ENCODE peak calls at places on chromosome 15, in five cellular contexts. J is neural crest cell, R is MV-4-11, L is T-helper 2 cell, O is SIG-M5. Y is an unnamed sample.
A peak's percentile ranks its signal among the peaks of the same experiment; 100 is the strongest.

GRCh38 chr15:95857124-95857757 is 473.3 kb upstream of the NR2F2 start:
- DNase-seq in J (no peak), R (no peak), L (no peak), O (no peak), Y (no peak)

GRCh38 chr15:62390793-62391543 is 225.9 kb upstream of the C2CD4B start:
- DNase-seq in J (peak; percentile 52), R (no peak), L (peak; percentile 44), O (no peak), Y (peak; percentile 45)

GRCh38 chr15:40098489-40099261 is 10.0 kb downstream of the BMF start:
- DNase-seq in J (no peak), R (peak; percentile 95), L (peak; percentile 89), O (peak; percentile 71), Y (peak; percentile 71)

GRCh38 chr15:69236505-69236904 is 62.2 kb upstream of the PAQR5 start:
- DNase-seq in J (no peak), R (no peak), L (no peak), O (no peak), Y (no peak)

GRCh38 chr15:60917469-60918130 is 311.5 kb downstream of the RORA start:
- DNase-seq in J (no peak), R (no peak), L (no peak), O (no peak), Y (peak; percentile 27)

GRCh38 chr15:38349251-38349650 is 96.6 kb downstream of the SPRED1 start:
- DNase-seq in J (no peak), R (no peak), L (no peak), O (no peak), Y (no peak)

GRCh38 chr15:32698773-32699390 is 18.9 kb upstream of the GREM1 start:
- DNase-seq in J (no peak), R (no peak), L (no peak), O (no peak), Y (no peak)

GRCh38 chr15:71691700-71692417 is 118.5 kb upstream of the NR2E3 start:
- DNase-seq in J (no peak), R (no peak), L (no peak), O (no peak), Y (no peak)

GRCh38 chr15:59104602-59104911 is 389 bp upstream of the CCNB2 start:
- DNase-seq in J (no peak), R (no peak), L (no peak), O (no peak), Y (no peak)

GRCh38 chr15:56871180-56871579 is 47.3 kb upstream of the TCF12 start:
- DNase-seq in J (no peak), R (no peak), L (no peak), O (no peak), Y (peak; percentile 72)

GRCh38 chr15:43285609-43286037 is 18.9 kb upstream of the TGM5 start:
- DNase-seq in J (peak; percentile 66), R (peak; percentile 68), L (peak; percentile 68), O (no peak), Y (peak; percentile 77)

GRCh38 chr15:57943766-57944165 is 121.7 kb downstream of the ALDH1A2 start:
- DNase-seq in J (no peak), R (no peak), L (no peak), O (no peak), Y (no peak)

GRCh38 chr15:101306341-101307047 is 11.4 kb upstream of the SNRPA1 start:
- DNase-seq in J (no peak), R (no peak), L (no peak), O (no peak), Y (no peak)

GRCh38 chr15:29596266-29596665 is 226.0 kb downstream of the TJP1 start:
- DNase-seq in J (no peak), R (no peak), L (no peak), O (no peak), Y (no peak)

GRCh38 chr15:62782100-62782791 is 260.3 kb upstream of the TPM1 start:
- DNase-seq in J (peak; percentile 30), R (peak; percentile 71), L (no peak), O (no peak), Y (peak; percentile 78)

GRCh38 chr15:78859971-78860733 is 12.5 kb upstream of the MORF4L1 start:
- DNase-seq in J (peak; percentile 75), R (peak; percentile 76), L (peak; percentile 73), O (no peak), Y (peak; percentile 92)

GRCh38 chr15:73908030-73908821 is 18.0 kb upstream of the LOXL1 start:
- DNase-seq in J (peak; percentile 91), R (peak; percentile 56), L (peak; percentile 68), O (no peak), Y (peak; percentile 78)

GRCh38 chr15:89826671-89827655 is 12.3 kb upstream of the ANPEP start:
- DNase-seq in J (no peak), R (peak; percentile 51), L (no peak), O (no peak), Y (no peak)

GRCh38 chr15:100861511-100861991 is 18.1 kb upstream of the ALDH1A3 start:
- DNase-seq in J (no peak), R (no peak), L (no peak), O (no peak), Y (no peak)

GRCh38 chr15:55562601-55563000 is 25.5 kb downstream of the PYGO1 start:
- DNase-seq in J (no peak), R (no peak), L (no peak), O (no peak), Y (no peak)

GRCh38 chr15:74754593-74755215 is 6.1 kb downstream of the CYP1A2 start:
- DNase-seq in J (no peak), R (no peak), L (no peak), O (no peak), Y (no peak)

GRCh38 chr15:63858881-63859280 is 25.1 kb upstream of the HERC1 start:
- DNase-seq in J (no peak), R (peak; percentile 41), L (no peak), O (no peak), Y (no peak)

GRCh38 chr15:51093865-51094605 is 671 bp downstream of the TNFAIP8L3 start:
- DNase-seq in J (peak; percentile 9), R (no peak), L (no peak), O (no peak), Y (peak; percentile 18)

GRCh38 chr15:25134546-25134945 is 179.8 kb downstream of the SNRPN start:
- DNase-seq in J (no peak), R (no peak), L (no peak), O (no peak), Y (no peak)

GRCh38 chr15:76209523-76209922 is 101.7 kb downstream of the ETFA start:
- DNase-seq in J (no peak), R (no peak), L (no peak), O (no peak), Y (no peak)

GRCh38 chr15:66644815-66645345 is 57.2 kb upstream of the SMAD6 start:
- DNase-seq in J (no peak), R (no peak), L (no peak), O (no peak), Y (no peak)

GRCh38 chr15:81531971-81532370 is 158.0 kb upstream of the TMC3 start:
- DNase-seq in J (no peak), R (no peak), L (no peak), O (no peak), Y (no peak)

GRCh38 chr15:95948371-95948770 is 382.1 kb upstream of the NR2F2 start:
- DNase-seq in J (no peak), R (no peak), L (no peak), O (no peak), Y (no peak)